ENCODE peak calls at places on chromosomes 16 and 17, in six cellular contexts. E, H, U, O, L and N are unnamed samples.

GRCh38 chr16:78390070-78390469 is 290.6 kb downstream of the WWOX start:
- DNase-seq in E (no peak), H (no peak), U (no peak), O (no peak), L (no peak), N (no peak)

GRCh38 chr17:60079401-60079861 is 710 bp upstream of the HEATR6 start:
- DNase-seq in E (no peak), H (no peak), U (peak; percentile 58), O (no peak), L (no peak), N (no peak)

GRCh38 chr16:57657228-57657627 is 10.9 kb upstream of the ADGRG3 start:
- DNase-seq in E (no peak), H (no peak), U (no peak), O (no peak), L (no peak), N (no peak)

GRCh38 chr16:535446-536405 is 8.2 kb downstream of the CAPN15 start:
- DNase-seq in E (no peak), H (no peak), U (peak; percentile 99), O (no peak), L (peak; percentile 60), N (no peak)

GRCh38 chr16:68859827-68860226 is 16.5 kb downstream of the TANGO6 start:
- DNase-seq in E (no peak), H (no peak), U (no peak), O (no peak), L (no peak), N (no peak)

GRCh38 chr16:73713817-73714495 is 582.7 kb upstream of the PSMD7 start:
- DNase-seq in E (peak; percentile 65), H (no peak), U (no peak), O (no peak), L (no peak), N (no peak)

GRCh38 chr17:63222655-63223054 is 223.5 kb downstream of the CYB561 start:
- DNase-seq in E (no peak), H (peak; percentile 12), U (no peak), O (no peak), L (no peak), N (no peak)

GRCh38 chr17:5695480-5695879 is 111.2 kb upstream of the NLRP1 start:
- DNase-seq in E (no peak), H (no peak), U (no peak), O (no peak), L (no peak), N (no peak)

GRCh38 chr16:21265104-21265825 is 12.8 kb downstream of the CRYM start:
- DNase-seq in E (no peak), H (no peak), U (peak; percentile 44), O (no peak), L (no peak), N (no peak)

GRCh38 chr16:57590654-57591085 is 37.8 kb upstream of the ADGRG1 start:
- DNase-seq in E (no peak), H (no peak), U (peak; percentile 43), O (no peak), L (peak; percentile 67), N (peak; percentile 5)

GRCh38 chr17:21161498-21162393 is 35.0 kb downstream of the DHRS7B start:
- DNase-seq in E (no peak), H (no peak), U (peak; percentile 84), O (no peak), L (no peak), N (no peak)

GRCh38 chr17:37742762-37743611 is 1.9 kb downstream of the HNF1B start:
- DNase-seq in E (peak; percentile 23), H (no peak), U (no peak), O (no peak), L (no peak), N (no peak)

GRCh38 chr16:11791144-11791828 is 5.8 kb downstream of the ZC3H7A start:
- DNase-seq in E (no peak), H (no peak), U (no peak), O (no peak), L (no peak), N (no peak)

GRCh38 chr16:3793161-3793576 is 75.8 kb upstream of the TRAP1 start:
- DNase-seq in E (no peak), H (no peak), U (no peak), O (no peak), L (no peak), N (peak; percentile 33)

GRCh38 chr16:26765087-26765486 is 301.6 kb upstream of the C16orf82 start:
- DNase-seq in E (peak; percentile 18), H (no peak), U (no peak), O (no peak), L (no peak), N (no peak)

GRCh38 chr16:66741131-66741900 is 10.1 kb downstream of the DYNC1LI2 start:
- DNase-seq in E (peak; percentile 24), H (no peak), U (peak; percentile 98), O (no peak), L (peak; percentile 71), N (no peak)

GRCh38 chr16:5030251-5030870 is 3.4 kb downstream of the NAGPA start:
- DNase-seq in E (no peak), H (no peak), U (no peak), O (no peak), L (no peak), N (no peak)

GRCh38 chr16:11481987-11482386 is 104.7 kb downstream of the LITAF start:
- DNase-seq in E (no peak), H (no peak), U (no peak), O (no peak), L (no peak), N (no peak)

GRCh38 chr17:57563968-57564367 is 181.1 kb downstream of the CCDC182 start:
- DNase-seq in E (no peak), H (no peak), U (no peak), O (no peak), L (no peak), N (no peak)

GRCh38 chr16:83244057-83244456 is 563.7 kb upstream of the HSBP1 start:
- DNase-seq in E (no peak), H (no peak), U (no peak), O (no peak), L (no peak), N (no peak)

GRCh38 chr16:1097800-1098199 is 1.8 kb upstream of the C1QTNF8 start:
- DNase-seq in E (no peak), H (no peak), U (peak; percentile 92), O (no peak), L (no peak), N (no peak)

GRCh38 chr16:2968368-2968737 is 795 bp upstream of the PAQR4 start:
- DNase-seq in E (no peak), H (no peak), U (no peak), O (no peak), L (no peak), N (no peak)